ENCODE peak calls at places on chromosomes 6 and 20, in eight cellular contexts. X is ovary; G is psoas muscle; A is heart left ventricle; W is neuronal stem cell; L is CD4-positive, CD25-positive, alpha-beta regulatory T cell; D is PC-9; C is A549. K is an unnamed sample. For H3K4me1, the result is how much of the 10 kb centered on the place peaks cover.

GRCh38 chr20:24337074-24337473 is 132.4 kb upstream of the SYNDIG1 start:
- DNase-seq in X (no peak), L (no peak), G (no peak), D (peak), C (no peak), W (no peak), A (no peak), K (no peak)

GRCh38 chr6:146850238-146850896 is 251.6 kb downstream of the ADGB start:
- DNase-seq in G (no peak), W (no peak), C (no peak), L (no peak), X (no peak), D (no peak), A (no peak), K (no peak)

GRCh38 chr6:161228911-161229591 is 44.8 kb downstream of the AGPAT4 start:
- DNase-seq in W (peak), G (no peak), D (no peak), A (no peak), X (no peak), C (no peak), L (no peak), K (no peak)

GRCh38 chr20:24543741-24544140 is 74.3 kb downstream of the SYNDIG1 start:
- DNase-seq in W (no peak), L (no peak), D (no peak), X (no peak), G (no peak), C (no peak), A (no peak), K (no peak)

GRCh38 chr6:31826793-31827285 is 699 bp upstream of the HSPA1B start:
- DNase-seq in L (no peak), G (peak), C (peak), W (no peak), X (peak), A (peak), D (peak), K (peak)

GRCh38 chr6:109736273-109737031 is 45.4 kb downstream of the FIG4 start:
- DNase-seq in L (no peak), X (no peak), C (no peak), W (no peak), D (no peak), G (no peak), A (no peak), K (no peak)

GRCh38 chr6:39980839-39981580 is 46.7 kb upstream of the MOCS1 start:
- DNase-seq in W (peak), G (no peak), D (peak), A (no peak), C (peak), L (no peak), X (peak), K (peak)

GRCh38 chr6:19715166-19715558 is 122.0 kb upstream of the ID4 start:
- DNase-seq in C (no peak), D (no peak), A (no peak), G (no peak), X (no peak), L (no peak), W (no peak), K (no peak)

GRCh38 chr6:39496951-39497350 is 174.4 kb upstream of the KCNK16 start:
- DNase-seq in A (peak), L (no peak), W (no peak), G (no peak), C (no peak), X (peak), D (no peak), K (peak)

GRCh38 chr20:12874933-12875332 is 133.8 kb upstream of the SPTLC3 start:
- DNase-seq in W (no peak), L (no peak), C (no peak), G (no peak), X (no peak), D (no peak), A (no peak), K (no peak)

GRCh38 chr6:20879526-20879925 is 345.3 kb downstream of the CDKAL1 start:
- DNase-seq in A (no peak), L (no peak), X (no peak), G (no peak), W (no peak), C (no peak), D (no peak), K (no peak)

GRCh38 chr6:38650207-38650752 is 10.6 kb upstream of the BTBD9 start:
- DNase-seq in A (no peak), L (no peak), X (no peak), G (no peak), D (no peak), C (no peak), W (no peak), K (no peak)

GRCh38 chr6:137883400-137883888 is 16.4 kb downstream of the TNFAIP3 start:
- DNase-seq in X (no peak), G (no peak), A (peak), C (no peak), D (no peak), L (peak), W (no peak), K (no peak)

GRCh38 chr20:3808141-3808479 is 12.0 kb downstream of the CDC25B start:
- DNase-seq in A (peak), D (peak), C (peak), X (peak), L (no peak), G (peak), W (no peak), K (peak)

GRCh38 chr20:3805594-3806264 is 9.6 kb downstream of the CDC25B start:
- DNase-seq in W (no peak), L (no peak), A (peak), C (peak), D (no peak), X (no peak), G (peak), K (no peak)

GRCh38 chr20:3811421-3812258 is 8.7 kb upstream of the AP5S1 start:
- DNase-seq in G (peak), D (peak), C (peak), X (peak), W (no peak), L (peak), A (peak), K (peak)

GRCh38 chr20:3812259-3812681 is 8.1 kb upstream of the AP5S1 start:
- DNase-seq in X (no peak), A (peak), D (no peak), C (no peak), L (no peak), W (no peak), G (no peak), K (no peak)

DNA sequence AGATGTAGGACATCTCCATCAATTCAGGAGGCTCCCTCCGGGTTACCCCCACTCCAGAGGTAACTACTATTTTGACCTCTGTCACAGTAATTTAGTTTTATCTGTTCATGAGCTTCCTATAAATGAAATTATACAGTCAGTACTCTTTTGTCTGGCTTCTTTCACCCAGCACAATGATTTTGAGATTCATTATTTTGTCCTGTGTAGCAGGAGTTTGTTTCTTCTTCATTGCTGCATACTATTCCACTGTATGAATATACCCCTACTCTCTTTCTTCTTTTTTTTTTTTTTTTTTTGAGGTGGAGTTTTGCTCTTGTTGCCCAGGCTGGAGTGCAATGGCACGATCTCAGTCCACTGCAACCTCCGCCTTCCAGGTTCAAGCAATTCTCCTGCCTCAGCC is 11.8 kb upstream of the AP5S1 start:
- DNase-seq in L (no peak), D (no peak), W (no peak), G (no peak), C (no peak), A (no peak), X (no peak), K (no peak)
- H3K4me1 ChIP-seq in L (half or more), D (half or more), W (under half), G (half or more), C (half or more), A (under half), X (under half), K (half or more)

GRCh38 chr6:130994319-130995097 is 68.5 kb downstream of the EPB41L2 start:
- DNase-seq in L (no peak), G (no peak), D (no peak), W (no peak), A (no peak), X (no peak), C (no peak), K (no peak)

GRCh38 chr6:130996635-130997034 is 66.4 kb downstream of the EPB41L2 start:
- DNase-seq in D (no peak), C (no peak), X (no peak), A (no peak), W (no peak), G (no peak), L (no peak), K (no peak)

GRCh38 chr6:131000544-131000943 is 62.5 kb downstream of the EPB41L2 start:
- DNase-seq in A (no peak), W (no peak), X (no peak), D (no peak), C (no peak), G (no peak), L (no peak), K (peak)

GRCh38 chr6:130995783-130996447 is 67.1 kb downstream of the EPB41L2 start:
- DNase-seq in X (no peak), D (peak), G (no peak), L (no peak), A (no peak), W (no peak), C (no peak), K (no peak)

DNA sequence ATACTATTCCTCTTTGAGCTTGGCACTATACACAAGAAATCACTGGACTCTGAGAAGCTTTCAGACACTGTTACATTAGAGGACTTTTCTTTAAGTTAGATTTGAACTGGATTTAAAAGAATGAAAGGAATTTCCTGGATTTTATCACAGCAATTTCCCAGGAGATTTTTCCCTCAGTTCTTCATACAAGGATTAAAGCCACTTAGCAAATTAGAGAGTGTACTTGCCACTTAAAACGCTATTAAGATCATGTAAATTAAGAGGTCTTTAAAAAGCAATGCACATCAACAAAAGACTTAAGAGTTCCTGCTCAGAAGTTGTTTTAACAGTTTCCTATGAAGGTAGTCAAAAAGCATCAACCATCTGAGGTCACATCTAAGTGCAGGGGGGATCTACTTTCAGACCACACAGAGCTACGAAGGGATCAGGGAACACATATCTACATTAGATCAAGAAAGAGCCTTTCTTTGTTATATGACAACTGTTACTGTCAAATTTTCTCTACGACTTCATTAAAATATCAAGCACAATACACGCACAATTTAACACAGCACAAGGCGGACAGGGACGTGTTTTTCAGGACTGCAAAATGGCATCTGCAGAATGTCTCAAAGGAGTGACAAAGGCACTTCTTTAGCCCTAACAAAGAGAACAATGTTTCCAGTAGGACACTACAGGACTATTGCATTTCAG is 65.8 kb downstream of the EPB41L2 start:
- DNase-seq in G (no peak), L (no peak), X (no peak), C (no peak), D (no peak), A (no peak), W (peak), K (no peak)
- H3K4me3 ChIP-seq in G (no peak), L (no peak), X (no peak), C (no peak), D (no peak), A (no peak), W (peak), K (no peak)

GRCh38 chr20:41231850-41232249 is 85.7 kb downstream of the ZHX3 start:
- DNase-seq in D (no peak), C (no peak), W (no peak), A (no peak), L (no peak), X (no peak), G (no peak), K (no peak)
- H3K27ac ChIP-seq in D (no peak), C (no peak), W (no peak), A (peak), L (no peak), X (peak), G (peak), K (no peak)

DNA sequence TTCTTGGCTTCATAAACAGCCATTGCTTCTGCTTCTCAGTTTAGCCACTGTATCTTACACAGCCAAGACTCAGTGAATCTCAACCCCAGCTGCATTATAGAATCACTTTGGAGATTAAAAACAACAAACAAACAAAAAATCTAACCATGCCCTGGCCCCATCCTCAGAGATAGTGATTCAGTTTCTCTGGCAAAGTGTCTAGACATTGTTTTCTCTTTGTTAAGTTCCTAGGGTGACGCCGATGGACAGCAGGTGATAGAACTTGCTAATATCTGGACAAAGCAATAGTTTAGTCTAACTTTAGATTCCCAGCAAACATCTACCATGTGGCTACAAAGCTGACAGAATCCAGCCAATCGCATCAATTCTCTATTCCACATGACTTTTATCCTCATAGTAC is 2.9 kb downstream of the ADGRF5 start:
- DNase-seq in W (no peak), G (no peak), A (no peak), L (no peak), C (no peak), D (no peak), X (no peak), K (no peak)
- H3K4me1 ChIP-seq in W (under half), G (under half), A (under half), L (under half), C (under half), D (half or more), X (under half), K (under half)

DNA sequence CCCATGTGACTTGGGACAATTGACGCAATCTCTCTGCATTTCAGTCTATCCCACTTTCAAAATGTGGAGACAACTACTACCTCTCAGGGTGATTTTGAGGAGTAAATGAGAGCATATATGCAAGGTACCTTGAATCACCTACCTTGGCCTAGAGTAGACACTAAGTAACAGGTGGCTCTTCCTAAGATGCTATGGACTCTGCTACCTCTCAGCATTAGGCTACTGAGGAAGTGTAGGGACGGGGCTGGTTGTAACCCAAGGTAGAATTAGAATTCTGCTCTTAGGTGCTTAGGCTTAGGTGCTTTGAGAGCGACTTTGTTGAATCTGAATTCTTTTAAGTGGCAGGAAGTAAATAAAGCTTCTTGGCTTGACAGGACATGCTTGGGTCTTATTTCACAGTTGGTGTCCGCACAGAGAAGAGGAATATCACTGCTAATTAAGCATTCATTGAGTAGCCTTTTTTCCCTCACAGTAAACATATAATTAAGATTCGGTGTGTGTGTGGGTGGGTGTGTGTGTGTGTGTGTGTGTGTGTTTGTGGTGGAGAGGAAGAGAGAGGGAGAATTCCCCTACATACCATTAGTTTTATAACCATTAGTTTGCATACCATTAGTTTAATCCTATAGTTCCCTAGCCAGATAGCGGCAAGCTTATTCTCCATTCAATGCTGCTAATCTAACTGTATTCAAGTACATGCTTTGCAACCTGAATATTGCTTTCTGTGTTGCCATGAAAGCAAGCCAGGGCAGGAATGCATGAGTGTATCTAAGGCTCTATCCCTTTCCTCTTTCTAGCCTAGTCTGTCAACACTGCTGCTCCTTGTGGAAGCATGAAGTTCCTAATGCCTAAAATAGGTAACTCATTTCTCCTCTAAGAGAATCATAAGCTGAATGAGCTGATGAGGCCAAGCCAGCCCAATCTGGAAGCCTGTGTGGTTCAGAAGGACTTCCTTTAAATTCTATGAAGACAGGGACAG is 112.5 kb downstream of the IPCEF1 start:
- DNase-seq in D (no peak), C (no peak), W (no peak), X (no peak), G (no peak), L (no peak), A (no peak), K (no peak)
- H3K4me3 ChIP-seq in D (no peak), C (no peak), W (no peak), X (no peak), G (no peak), L (peak), A (no peak), K (no peak)

K was measured in body of pancreas.